ENCODE peak calls at places on chromosomes 4 and X, in ten cellular contexts. One of them, this sample, is unnamed.

GRCh38 chr4:747546-748170 is 42.0 kb downstream of the PCGF3 start:
- DNase-seq in posterior cingulate gyrus: no peak
- DNase-seq in activated T-cell treated with anti-CD3 and anti-CD28 coated beads, Interleukin-2, amount 50 U/mL, for 72 hours: no peak
- DNase-seq in hippocampal formation: no peak
- DNase-seq in NCI-H1436 treated with DMSO at 0.1 percent for 48 hours: no peak
- DNase-seq in endothelial cell: no peak
- DNase-seq in CD8-positive, alpha-beta T cell: no peak
- DNase-seq in breast epithelium: no peak
- DNase-seq in neuronal stem cell: no peak
- DNase-seq in GM13977: no peak
- DNase-seq in this sample: no peak

GRCh38 chr4:95798003-95798402 is 41.9 kb upstream of the PDHA2 start:
- DNase-seq in endothelial cell: no peak
- DNase-seq in neuronal stem cell: no peak
- DNase-seq in hippocampal formation: no peak
- DNase-seq in GM13977: no peak
- DNase-seq in breast epithelium: no peak
- DNase-seq in CD8-positive, alpha-beta T cell: no peak
- DNase-seq in activated T-cell treated with anti-CD3 and anti-CD28 coated beads, Interleukin-2, amount 50 U/mL, for 72 hours: no peak
- DNase-seq in posterior cingulate gyrus: peak; percentile 25
- DNase-seq in NCI-H1436 treated with DMSO at 0.1 percent for 48 hours: no peak
- DNase-seq in this sample: no peak

GRCh38 chr4:52959545-52959944 is 97.4 kb downstream of the RASL11B start:
- DNase-seq in endothelial cell: no peak
- DNase-seq in GM13977: no peak
- DNase-seq in neuronal stem cell: no peak
- DNase-seq in breast epithelium: no peak
- DNase-seq in activated T-cell treated with anti-CD3 and anti-CD28 coated beads, Interleukin-2, amount 50 U/mL, for 72 hours: no peak
- DNase-seq in posterior cingulate gyrus: no peak
- DNase-seq in CD8-positive, alpha-beta T cell: no peak
- DNase-seq in NCI-H1436 treated with DMSO at 0.1 percent for 48 hours: no peak
- DNase-seq in hippocampal formation: no peak
- DNase-seq in this sample: no peak

GRCh38 chr4:81546777-81547176 is 75.1 kb upstream of the RASGEF1B start:
- DNase-seq in CD8-positive, alpha-beta T cell: no peak
- DNase-seq in NCI-H1436 treated with DMSO at 0.1 percent for 48 hours: no peak
- DNase-seq in endothelial cell: no peak
- DNase-seq in breast epithelium: no peak
- DNase-seq in posterior cingulate gyrus: no peak
- DNase-seq in activated T-cell treated with anti-CD3 and anti-CD28 coated beads, Interleukin-2, amount 50 U/mL, for 72 hours: no peak
- DNase-seq in GM13977: no peak
- DNase-seq in neuronal stem cell: no peak
- DNase-seq in hippocampal formation: no peak
- DNase-seq in this sample: no peak

GRCh38 chrX:302975-303374 is 15.6 kb downstream of the GTPBP6 start:
- DNase-seq in endothelial cell: no peak
- DNase-seq in neuronal stem cell: no peak
- DNase-seq in NCI-H1436 treated with DMSO at 0.1 percent for 48 hours: no peak
- DNase-seq in posterior cingulate gyrus: no peak
- DNase-seq in breast epithelium: no peak
- DNase-seq in CD8-positive, alpha-beta T cell: no peak
- DNase-seq in GM13977: no peak
- DNase-seq in activated T-cell treated with anti-CD3 and anti-CD28 coated beads, Interleukin-2, amount 50 U/mL, for 72 hours: no peak
- DNase-seq in hippocampal formation: no peak
- DNase-seq in this sample: no peak

GRCh38 chrX:20451936-20452335 is 185.2 kb upstream of the RPS6KA3 start:
- DNase-seq in activated T-cell treated with anti-CD3 and anti-CD28 coated beads, Interleukin-2, amount 50 U/mL, for 72 hours: no peak
- DNase-seq in NCI-H1436 treated with DMSO at 0.1 percent for 48 hours: no peak
- DNase-seq in hippocampal formation: no peak
- DNase-seq in CD8-positive, alpha-beta T cell: no peak
- DNase-seq in breast epithelium: no peak
- DNase-seq in endothelial cell: no peak
- DNase-seq in neuronal stem cell: no peak
- DNase-seq in GM13977: no peak
- DNase-seq in posterior cingulate gyrus: no peak
- DNase-seq in this sample: no peak

GRCh38 chr4:8540072-8540471 is 40.1 kb upstream of the GPR78 start:
- DNase-seq in NCI-H1436 treated with DMSO at 0.1 percent for 48 hours: no peak
- DNase-seq in posterior cingulate gyrus: no peak
- DNase-seq in hippocampal formation: no peak
- DNase-seq in GM13977: no peak
- DNase-seq in CD8-positive, alpha-beta T cell: no peak
- DNase-seq in neuronal stem cell: no peak
- DNase-seq in breast epithelium: no peak
- DNase-seq in activated T-cell treated with anti-CD3 and anti-CD28 coated beads, Interleukin-2, amount 50 U/mL, for 72 hours: peak; percentile 4
- DNase-seq in endothelial cell: no peak
- DNase-seq in this sample: no peak

GRCh38 chrX:74343970-74344622 is 40.1 kb downstream of the ZCCHC13 start:
- DNase-seq in posterior cingulate gyrus: no peak
- DNase-seq in CD8-positive, alpha-beta T cell: peak; percentile 1
- DNase-seq in neuronal stem cell: peak; percentile 46
- DNase-seq in endothelial cell: peak; percentile 58
- DNase-seq in NCI-H1436 treated with DMSO at 0.1 percent for 48 hours: peak; percentile 65
- DNase-seq in breast epithelium: peak; percentile 23
- DNase-seq in hippocampal formation: peak; percentile 25
- DNase-seq in GM13977: peak; percentile 47
- DNase-seq in activated T-cell treated with anti-CD3 and anti-CD28 coated beads, Interleukin-2, amount 50 U/mL, for 72 hours: peak; percentile 38
- DNase-seq in this sample: peak; percentile 88

GRCh38 chr4:131052646-131053045 is 1956.7 kb downstream of the C4orf33 start:
- DNase-seq in activated T-cell treated with anti-CD3 and anti-CD28 coated beads, Interleukin-2, amount 50 U/mL, for 72 hours: no peak
- DNase-seq in GM13977: no peak
- DNase-seq in hippocampal formation: no peak
- DNase-seq in NCI-H1436 treated with DMSO at 0.1 percent for 48 hours: no peak
- DNase-seq in endothelial cell: no peak
- DNase-seq in posterior cingulate gyrus: no peak
- DNase-seq in breast epithelium: no peak
- DNase-seq in CD8-positive, alpha-beta T cell: no peak
- DNase-seq in neuronal stem cell: no peak
- DNase-seq in this sample: no peak

GRCh38 chr4:183987987-183988392 is 82.9 kb downstream of the STOX2 start:
- DNase-seq in endothelial cell: peak; percentile 9
- DNase-seq in CD8-positive, alpha-beta T cell: no peak
- DNase-seq in posterior cingulate gyrus: peak; percentile 64
- DNase-seq in neuronal stem cell: peak; percentile 83
- DNase-seq in activated T-cell treated with anti-CD3 and anti-CD28 coated beads, Interleukin-2, amount 50 U/mL, for 72 hours: no peak
- DNase-seq in GM13977: no peak
- DNase-seq in breast epithelium: peak; percentile 81
- DNase-seq in NCI-H1436 treated with DMSO at 0.1 percent for 48 hours: no peak
- DNase-seq in hippocampal formation: peak; percentile 84
- DNase-seq in this sample: peak; percentile 52

GRCh38 chr4:91288702-91289311 is 1015.0 kb upstream of the GRID2 start:
- DNase-seq in hippocampal formation: no peak
- DNase-seq in CD8-positive, alpha-beta T cell: no peak
- DNase-seq in activated T-cell treated with anti-CD3 and anti-CD28 coated beads, Interleukin-2, amount 50 U/mL, for 72 hours: no peak
- DNase-seq in breast epithelium: no peak
- DNase-seq in neuronal stem cell: no peak
- DNase-seq in NCI-H1436 treated with DMSO at 0.1 percent for 48 hours: no peak
- DNase-seq in GM13977: no peak
- DNase-seq in endothelial cell: no peak
- DNase-seq in posterior cingulate gyrus: no peak
- DNase-seq in this sample: no peak

GRCh38 chrX:44816369-44816768 is 27.5 kb upstream of the DUSP21 start:
- DNase-seq in neuronal stem cell: no peak
- DNase-seq in hippocampal formation: no peak
- DNase-seq in activated T-cell treated with anti-CD3 and anti-CD28 coated beads, Interleukin-2, amount 50 U/mL, for 72 hours: no peak
- DNase-seq in endothelial cell: no peak
- DNase-seq in CD8-positive, alpha-beta T cell: no peak
- DNase-seq in breast epithelium: no peak
- DNase-seq in GM13977: no peak
- DNase-seq in posterior cingulate gyrus: no peak
- DNase-seq in NCI-H1436 treated with DMSO at 0.1 percent for 48 hours: no peak
- DNase-seq in this sample: no peak

GRCh38 chrX:2989565-2989964 is 16.8 kb upstream of the ARSH start:
- DNase-seq in NCI-H1436 treated with DMSO at 0.1 percent for 48 hours: no peak
- DNase-seq in neuronal stem cell: no peak
- DNase-seq in CD8-positive, alpha-beta T cell: no peak
- DNase-seq in hippocampal formation: no peak
- DNase-seq in breast epithelium: no peak
- DNase-seq in endothelial cell: no peak
- DNase-seq in posterior cingulate gyrus: no peak
- DNase-seq in activated T-cell treated with anti-CD3 and anti-CD28 coated beads, Interleukin-2, amount 50 U/mL, for 72 hours: no peak
- DNase-seq in GM13977: no peak
- DNase-seq in this sample: no peak

GRCh38 chrX:32267796-32268195 is 943.6 kb downstream of the DMD start:
- DNase-seq in hippocampal formation: no peak
- DNase-seq in CD8-positive, alpha-beta T cell: no peak
- DNase-seq in activated T-cell treated with anti-CD3 and anti-CD28 coated beads, Interleukin-2, amount 50 U/mL, for 72 hours: no peak
- DNase-seq in breast epithelium: no peak
- DNase-seq in NCI-H1436 treated with DMSO at 0.1 percent for 48 hours: no peak
- DNase-seq in endothelial cell: no peak
- DNase-seq in posterior cingulate gyrus: no peak
- DNase-seq in neuronal stem cell: no peak
- DNase-seq in GM13977: no peak
- DNase-seq in this sample: no peak

GRCh38 chr4:121270384-121270783 is 106.3 kb upstream of the TNIP3 start:
- DNase-seq in breast epithelium: no peak
- DNase-seq in CD8-positive, alpha-beta T cell: no peak
- DNase-seq in endothelial cell: no peak
- DNase-seq in hippocampal formation: no peak
- DNase-seq in activated T-cell treated with anti-CD3 and anti-CD28 coated beads, Interleukin-2, amount 50 U/mL, for 72 hours: no peak
- DNase-seq in neuronal stem cell: no peak
- DNase-seq in NCI-H1436 treated with DMSO at 0.1 percent for 48 hours: no peak
- DNase-seq in GM13977: no peak
- DNase-seq in posterior cingulate gyrus: no peak
- DNase-seq in this sample: no peak

GRCh38 chrX:22987452-22987851 is 12.3 kb upstream of the DDX53 start:
- DNase-seq in breast epithelium: no peak
- DNase-seq in NCI-H1436 treated with DMSO at 0.1 percent for 48 hours: no peak
- DNase-seq in endothelial cell: no peak
- DNase-seq in posterior cingulate gyrus: no peak
- DNase-seq in GM13977: no peak
- DNase-seq in activated T-cell treated with anti-CD3 and anti-CD28 coated beads, Interleukin-2, amount 50 U/mL, for 72 hours: no peak
- DNase-seq in neuronal stem cell: no peak
- DNase-seq in CD8-positive, alpha-beta T cell: no peak
- DNase-seq in hippocampal formation: no peak
- DNase-seq in this sample: no peak

GRCh38 chr4:70515342-70516245 is 2.8 kb upstream of the AMTN start:
- DNase-seq in CD8-positive, alpha-beta T cell: no peak
- DNase-seq in GM13977: no peak
- DNase-seq in NCI-H1436 treated with DMSO at 0.1 percent for 48 hours: no peak
- DNase-seq in activated T-cell treated with anti-CD3 and anti-CD28 coated beads, Interleukin-2, amount 50 U/mL, for 72 hours: no peak
- DNase-seq in neuronal stem cell: no peak
- DNase-seq in posterior cingulate gyrus: no peak
- DNase-seq in endothelial cell: no peak
- DNase-seq in hippocampal formation: no peak
- DNase-seq in breast epithelium: no peak
- DNase-seq in this sample: no peak

GRCh38 chr4:16686195-16686594 is 212.2 kb downstream of the LDB2 start:
- DNase-seq in activated T-cell treated with anti-CD3 and anti-CD28 coated beads, Interleukin-2, amount 50 U/mL, for 72 hours: no peak
- DNase-seq in GM13977: no peak
- DNase-seq in breast epithelium: no peak
- DNase-seq in posterior cingulate gyrus: no peak
- DNase-seq in neuronal stem cell: no peak
- DNase-seq in hippocampal formation: no peak
- DNase-seq in CD8-positive, alpha-beta T cell: no peak
- DNase-seq in endothelial cell: no peak
- DNase-seq in NCI-H1436 treated with DMSO at 0.1 percent for 48 hours: no peak
- DNase-seq in this sample: no peak

GRCh38 chr4:184439856-184440592 is 34.3 kb downstream of the IRF2 start:
- DNase-seq in neuronal stem cell: no peak
- DNase-seq in hippocampal formation: no peak
- DNase-seq in GM13977: no peak
- DNase-seq in posterior cingulate gyrus: no peak
- DNase-seq in endothelial cell: no peak
- DNase-seq in breast epithelium: no peak
- DNase-seq in activated T-cell treated with anti-CD3 and anti-CD28 coated beads, Interleukin-2, amount 50 U/mL, for 72 hours: no peak
- DNase-seq in NCI-H1436 treated with DMSO at 0.1 percent for 48 hours: no peak
- DNase-seq in CD8-positive, alpha-beta T cell: no peak
- DNase-seq in this sample: no peak

GRCh38 chrX:13334491-13334890 is 14.6 kb upstream of the ATXN3L start:
- DNase-seq in NCI-H1436 treated with DMSO at 0.1 percent for 48 hours: no peak
- DNase-seq in hippocampal formation: no peak
- DNase-seq in CD8-positive, alpha-beta T cell: no peak
- DNase-seq in posterior cingulate gyrus: no peak
- DNase-seq in neuronal stem cell: no peak
- DNase-seq in breast epithelium: no peak
- DNase-seq in GM13977: no peak
- DNase-seq in activated T-cell treated with anti-CD3 and anti-CD28 coated beads, Interleukin-2, amount 50 U/mL, for 72 hours: no peak
- DNase-seq in endothelial cell: no peak
- DNase-seq in this sample: no peak

GRCh38 chr4:110959041-110959643 is 336.3 kb upstream of the PITX2 start:
- DNase-seq in NCI-H1436 treated with DMSO at 0.1 percent for 48 hours: no peak
- DNase-seq in neuronal stem cell: no peak
- DNase-seq in posterior cingulate gyrus: no peak
- DNase-seq in breast epithelium: no peak
- DNase-seq in hippocampal formation: no peak
- DNase-seq in endothelial cell: no peak
- DNase-seq in CD8-positive, alpha-beta T cell: no peak
- DNase-seq in activated T-cell treated with anti-CD3 and anti-CD28 coated beads, Interleukin-2, amount 50 U/mL, for 72 hours: no peak
- DNase-seq in GM13977: no peak
- DNase-seq in this sample: no peak

GRCh38 chr4:106149911-106150310 is 166.1 kb downstream of the TBCK start:
- DNase-seq in hippocampal formation: no peak
- DNase-seq in posterior cingulate gyrus: no peak
- DNase-seq in GM13977: no peak
- DNase-seq in NCI-H1436 treated with DMSO at 0.1 percent for 48 hours: no peak
- DNase-seq in endothelial cell: no peak
- DNase-seq in breast epithelium: no peak
- DNase-seq in CD8-positive, alpha-beta T cell: no peak
- DNase-seq in activated T-cell treated with anti-CD3 and anti-CD28 coated beads, Interleukin-2, amount 50 U/mL, for 72 hours: no peak
- DNase-seq in neuronal stem cell: peak; percentile 6
- DNase-seq in this sample: no peak

GRCh38 chr4:102713096-102713495 is 47.7 kb downstream of the MANBA start:
- DNase-seq in NCI-H1436 treated with DMSO at 0.1 percent for 48 hours: no peak
- DNase-seq in neuronal stem cell: no peak
- DNase-seq in activated T-cell treated with anti-CD3 and anti-CD28 coated beads, Interleukin-2, amount 50 U/mL, for 72 hours: no peak
- DNase-seq in CD8-positive, alpha-beta T cell: no peak
- DNase-seq in GM13977: no peak
- DNase-seq in posterior cingulate gyrus: no peak
- DNase-seq in hippocampal formation: no peak
- DNase-seq in breast epithelium: no peak
- DNase-seq in endothelial cell: no peak
- DNase-seq in this sample: no peak

GRCh38 chr4:145075742-145076472 is 22.1 kb downstream of the ANAPC10 start:
- DNase-seq in GM13977: no peak
- DNase-seq in endothelial cell: no peak
- DNase-seq in CD8-positive, alpha-beta T cell: no peak
- DNase-seq in posterior cingulate gyrus: no peak
- DNase-seq in hippocampal formation: no peak
- DNase-seq in activated T-cell treated with anti-CD3 and anti-CD28 coated beads, Interleukin-2, amount 50 U/mL, for 72 hours: peak; percentile 14
- DNase-seq in neuronal stem cell: no peak
- DNase-seq in breast epithelium: no peak
- DNase-seq in NCI-H1436 treated with DMSO at 0.1 percent for 48 hours: no peak
- DNase-seq in this sample: no peak

GRCh38 chrX:109773374-109773773 is 40.3 kb upstream of the ACSL4 start:
- DNase-seq in neuronal stem cell: no peak
- DNase-seq in breast epithelium: no peak
- DNase-seq in posterior cingulate gyrus: no peak
- DNase-seq in CD8-positive, alpha-beta T cell: no peak
- DNase-seq in GM13977: no peak
- DNase-seq in NCI-H1436 treated with DMSO at 0.1 percent for 48 hours: no peak
- DNase-seq in activated T-cell treated with anti-CD3 and anti-CD28 coated beads, Interleukin-2, amount 50 U/mL, for 72 hours: no peak
- DNase-seq in hippocampal formation: no peak
- DNase-seq in endothelial cell: no peak
- DNase-seq in this sample: no peak

GRCh38 chr4:10085828-10086505 is 30.6 kb downstream of the WDR1 start:
- DNase-seq in posterior cingulate gyrus: no peak
- DNase-seq in breast epithelium: no peak
- DNase-seq in hippocampal formation: no peak
- DNase-seq in NCI-H1436 treated with DMSO at 0.1 percent for 48 hours: no peak
- DNase-seq in GM13977: no peak
- DNase-seq in neuronal stem cell: no peak
- DNase-seq in CD8-positive, alpha-beta T cell: no peak
- DNase-seq in activated T-cell treated with anti-CD3 and anti-CD28 coated beads, Interleukin-2, amount 50 U/mL, for 72 hours: no peak
- DNase-seq in endothelial cell: no peak
- DNase-seq in this sample: no peak

GRCh38 chrX:13357925-13358324 is 38.1 kb upstream of the ATXN3L start:
- DNase-seq in breast epithelium: peak; percentile 37
- DNase-seq in neuronal stem cell: peak; percentile 9
- DNase-seq in posterior cingulate gyrus: no peak
- DNase-seq in GM13977: no peak
- DNase-seq in activated T-cell treated with anti-CD3 and anti-CD28 coated beads, Interleukin-2, amount 50 U/mL, for 72 hours: no peak
- DNase-seq in CD8-positive, alpha-beta T cell: no peak
- DNase-seq in endothelial cell: no peak
- DNase-seq in NCI-H1436 treated with DMSO at 0.1 percent for 48 hours: no peak
- DNase-seq in hippocampal formation: no peak
- DNase-seq in this sample: no peak

GRCh38 chrX:49919617-49920016 is 2.8 kb upstream of the CLCN5 start:
- DNase-seq in CD8-positive, alpha-beta T cell: no peak
- DNase-seq in hippocampal formation: no peak
- DNase-seq in endothelial cell: peak; percentile 34
- DNase-seq in NCI-H1436 treated with DMSO at 0.1 percent for 48 hours: no peak
- DNase-seq in GM13977: peak; percentile 39
- DNase-seq in breast epithelium: no peak
- DNase-seq in neuronal stem cell: peak; percentile 49
- DNase-seq in posterior cingulate gyrus: peak; percentile 9
- DNase-seq in activated T-cell treated with anti-CD3 and anti-CD28 coated beads, Interleukin-2, amount 50 U/mL, for 72 hours: peak; percentile 27
- DNase-seq in this sample: no peak